ENCODE peak calls at places on chromosomes 3 and 15, in six cellular contexts. K is HCT116, M is DND-41, C is IMR-90, D is fibroblast of lung, S is mesenchymal stem cell. X is an unnamed sample.
A peak's percentile ranks its signal among the peaks of the same experiment; 100 is the strongest.

GRCh38 chr3:166560253-166560652 is 723.0 kb upstream of the BCHE start:
- DNase-seq in S (no peak), M (no peak), D (no peak), C (no peak), K (no peak), X (no peak)

GRCh38 chr15:61671736-61672135 is 388.5 kb downstream of the VPS13C start:
- DNase-seq in D (no peak), S (no peak), C (no peak), K (no peak), M (no peak), X (no peak)

GRCh38 chr3:39349080-39349479 is 19.6 kb downstream of the CCR8 start:
- DNase-seq in D (no peak), M (no peak), K (no peak), C (no peak), S (no peak), X (no peak)

GRCh38 chr3:181700168-181701087 is 11.3 kb upstream of the SOX2 start:
- DNase-seq in D (peak; percentile 69), C (peak; percentile 54), M (peak; percentile 62), S (peak; percentile 63), K (peak; percentile 69), X (no peak)

GRCh38 chr15:78092111-78093041 is at the start of gene SH2D7:
- DNase-seq in D (peak; percentile 27), S (peak; percentile 32), M (peak; percentile 75), K (no peak), C (no peak), X (no peak)

GRCh38 chr15:66655997-66656396 is 46.0 kb upstream of the SMAD6 start:
- DNase-seq in C (no peak), S (no peak), D (no peak), K (no peak), M (no peak), X (no peak)

GRCh38 chr3:17730318-17730967 is 12.0 kb downstream of the TBC1D5 start:
- DNase-seq in K (peak; percentile 53), C (peak; percentile 49), D (peak; percentile 77), S (peak; percentile 15), M (no peak), X (no peak)

GRCh38 chr15:52295421-52295991 is at the start of gene MYO5C:
- DNase-seq in C (no peak), D (peak; percentile 43), M (no peak), K (peak; percentile 64), S (no peak), X (no peak)

GRCh38 chr3:184811034-184811433 is 932 bp upstream of the VPS8 start:
- DNase-seq in D (no peak), M (no peak), K (no peak), C (no peak), S (no peak), X (no peak)

GRCh38 chr3:177446160-177446559 is 248.9 kb upstream of the TBL1XR1 start:
- DNase-seq in K (no peak), M (no peak), D (no peak), C (no peak), S (no peak), X (no peak)

GRCh38 chr3:139586420-139587017 is 47.0 kb upstream of the RBP1 start:
- DNase-seq in S (no peak), K (no peak), M (no peak), D (no peak), C (no peak), X (no peak)

GRCh38 chr3:139588450-139588849 is 48.9 kb upstream of the RBP1 start:
- DNase-seq in M (no peak), C (no peak), D (no peak), K (peak; percentile 6), S (no peak), X (no peak)

DNA sequence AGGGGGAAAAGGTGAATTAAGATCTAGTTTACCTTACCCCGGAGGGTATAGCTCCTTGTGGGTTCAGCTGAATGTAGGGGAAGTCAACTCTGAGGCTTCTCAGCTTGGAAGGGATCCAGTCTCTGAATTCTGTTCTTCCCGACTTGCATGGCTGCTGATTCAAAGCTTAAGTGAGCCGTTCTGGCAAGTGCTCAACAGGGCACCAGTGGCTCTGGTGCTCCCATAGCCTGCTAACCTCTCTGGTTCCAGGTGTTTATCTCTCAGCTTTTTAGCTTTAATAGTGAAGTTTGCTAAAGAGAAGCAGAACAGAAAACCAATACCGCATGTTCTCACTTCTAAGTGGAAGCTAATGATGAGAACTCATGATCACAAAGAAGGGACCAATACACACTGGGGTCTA is 46.3 kb upstream of the RBP1 start:
- DNase-seq in M (no peak), K (no peak), D (peak; percentile 38), C (no peak), S (no peak), X (no peak)
- H3K4me2 ChIP-seq in M (no peak overlapping the region), K (no peak overlapping the region), D (no peak overlapping the region), C (no peak overlapping the region), S (no peak overlapping the region), X (peak overlapping the region; percentile 14)

DNA sequence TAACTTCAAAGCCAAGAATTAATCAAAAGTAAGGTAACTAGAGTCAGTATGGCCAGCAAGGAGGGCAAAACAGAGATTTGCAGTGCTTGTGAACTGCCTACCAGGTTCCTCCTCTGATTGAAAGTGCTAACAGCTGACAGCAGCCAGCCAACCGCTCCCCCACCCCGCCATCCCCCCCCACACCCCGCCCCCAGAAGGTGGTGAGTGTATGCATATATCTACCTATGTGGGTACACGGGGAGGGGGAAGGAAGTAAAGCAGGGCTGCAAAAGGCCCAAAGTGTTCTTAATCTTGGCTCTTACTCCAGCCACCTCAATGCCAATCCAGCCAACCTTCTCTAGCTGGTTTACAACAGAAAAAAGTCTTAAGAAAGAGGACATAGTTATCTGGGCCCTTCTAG is 50.7 kb downstream of the RAF1 start:
- DNase-seq in D (no peak), K (no peak), M (no peak), C (no peak), S (no peak), X (no peak)
- H3K36me3 ChIP-seq in D (peaks cover 8% of the 10 kb centered on the region), K (peaks cover 20% of the 10 kb centered on the region), M (peaks cover 83% of the 10 kb centered on the region), C (peaks cover 29% of the 10 kb centered on the region), S (peaks cover 74% of the 10 kb centered on the region), X (peaks cover 7% of the 10 kb centered on the region)

DNA sequence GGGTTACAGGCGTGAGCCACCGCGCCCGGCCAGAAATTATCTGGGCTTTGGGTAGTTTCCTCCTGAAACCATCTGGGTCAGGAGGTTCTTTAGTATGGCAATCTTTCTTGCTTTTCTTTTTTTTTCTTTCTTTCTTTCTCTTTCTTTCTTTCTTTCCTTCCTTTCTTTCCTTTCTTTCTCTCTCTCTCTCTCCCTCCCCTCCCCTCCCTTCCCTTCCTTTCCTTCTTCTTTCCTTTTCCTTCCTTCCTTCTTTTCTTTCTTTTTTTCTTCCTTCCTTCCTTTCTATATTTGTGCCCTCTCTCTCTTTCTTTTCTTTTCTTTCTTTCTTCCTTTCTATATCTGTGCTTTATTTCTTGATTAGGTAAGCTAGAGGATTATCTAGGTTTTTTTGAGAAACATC is 17.0 kb downstream of the DBR1 start:
- DNase-seq in D (no peak), C (no peak), M (no peak), K (no peak), S (no peak), X (no peak)
- H3K4me1 ChIP-seq in D (no peaks in the 10 kb centered on the region), C (no peaks in the 10 kb centered on the region), M (no peaks in the 10 kb centered on the region), K (no peaks in the 10 kb centered on the region), S (no peaks in the 10 kb centered on the region), X (no peaks in the 10 kb centered on the region)

DNA sequence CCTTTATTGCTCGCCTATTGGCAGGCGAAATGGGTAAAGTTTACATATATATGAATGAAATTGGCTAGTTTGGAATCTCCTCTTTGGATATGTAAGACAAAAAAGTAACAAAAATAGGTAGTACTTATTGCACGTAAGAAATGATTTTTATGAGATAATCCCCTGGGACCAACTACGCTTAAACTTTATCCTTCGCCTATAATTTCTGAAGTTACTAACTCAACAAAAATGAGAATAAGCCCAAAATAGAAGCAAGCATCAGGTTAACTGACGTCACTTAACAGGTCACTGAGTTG is 438 bp upstream of the SLC49A4 start:
- DNase-seq in M (no peak), K (no peak), D (peak; percentile 60), S (no peak), C (peak; percentile 64), X (no peak)
- H3K4me2 ChIP-seq in M (peak overlapping the region; percentile 94), K (peak overlapping the region; percentile 92), D (peak overlapping the region; percentile 99), S (peak overlapping the region; percentile 79), C (peak overlapping the region; percentile 81), X (peak overlapping the region; percentile 89)

X was measured in keratinocyte.